ENCODE peak calls at places on chromosome X, in eight cellular contexts. One of them, this sample, is unnamed.

GRCh38 chrX:40095588-40096394 is 2.0 kb downstream of the BCOR start:
- DNase-seq in HL-60: no peak
- DNase-seq in tibial artery: no peak
- DNase-seq in fibroblast of pulmonary artery: no peak
- DNase-seq in cardiac muscle cell: no peak
- DNase-seq in dorsolateral prefrontal cortex: no peak
- DNase-seq in tibial nerve: no peak
- DNase-seq in left lung: peak
- DNase-seq in this sample: no peak

GRCh38 chrX:142068365-142068764 is 136.7 kb downstream of the MAGEC2 start:
- DNase-seq in tibial nerve: no peak
- DNase-seq in HL-60: no peak
- DNase-seq in fibroblast of pulmonary artery: no peak
- DNase-seq in dorsolateral prefrontal cortex: no peak
- DNase-seq in cardiac muscle cell: no peak
- DNase-seq in left lung: no peak
- DNase-seq in tibial artery: no peak
- DNase-seq in this sample: no peak

GRCh38 chrX:39479856-39480255 is 617.9 kb downstream of the BCOR start:
- DNase-seq in left lung: no peak
- DNase-seq in cardiac muscle cell: no peak
- DNase-seq in HL-60: no peak
- DNase-seq in tibial artery: no peak
- DNase-seq in tibial nerve: no peak
- DNase-seq in fibroblast of pulmonary artery: no peak
- DNase-seq in dorsolateral prefrontal cortex: no peak
- DNase-seq in this sample: no peak

GRCh38 chrX:39418936-39419659 is 617.8 kb downstream of the MID1IP1 start:
- DNase-seq in cardiac muscle cell: peak
- DNase-seq in tibial nerve: no peak
- DNase-seq in HL-60: no peak
- DNase-seq in tibial artery: no peak
- DNase-seq in left lung: no peak
- DNase-seq in dorsolateral prefrontal cortex: no peak
- DNase-seq in fibroblast of pulmonary artery: no peak
- DNase-seq in this sample: peak

GRCh38 chrX:151896734-151897474 is 15.8 kb upstream of the MAGEA4 start:
- DNase-seq in HL-60: no peak
- DNase-seq in tibial artery: no peak
- DNase-seq in tibial nerve: no peak
- DNase-seq in left lung: no peak
- DNase-seq in fibroblast of pulmonary artery: peak
- DNase-seq in dorsolateral prefrontal cortex: no peak
- DNase-seq in cardiac muscle cell: no peak
- DNase-seq in this sample: no peak

GRCh38 chrX:116873678-116874077 is 410.9 kb upstream of the CT83 start:
- DNase-seq in fibroblast of pulmonary artery: peak
- DNase-seq in tibial artery: no peak
- DNase-seq in dorsolateral prefrontal cortex: no peak
- DNase-seq in cardiac muscle cell: no peak
- DNase-seq in HL-60: no peak
- DNase-seq in left lung: no peak
- DNase-seq in tibial nerve: no peak
- DNase-seq in this sample: no peak

GRCh38 chrX:110678591-110678990 is 117.0 kb downstream of the CHRDL1 start:
- DNase-seq in cardiac muscle cell: peak
- DNase-seq in tibial nerve: no peak
- DNase-seq in left lung: no peak
- DNase-seq in HL-60: no peak
- DNase-seq in tibial artery: no peak
- DNase-seq in fibroblast of pulmonary artery: no peak
- DNase-seq in dorsolateral prefrontal cortex: no peak
- DNase-seq in this sample: no peak

GRCh38 chrX:105837227-105837626 is 14.9 kb downstream of the NRK start:
- DNase-seq in cardiac muscle cell: peak
- DNase-seq in tibial artery: peak
- DNase-seq in fibroblast of pulmonary artery: peak
- DNase-seq in dorsolateral prefrontal cortex: no peak
- DNase-seq in left lung: no peak
- DNase-seq in tibial nerve: peak
- DNase-seq in HL-60: no peak
- DNase-seq in this sample: peak

GRCh38 chrX:34848281-34848680 is 94.3 kb upstream of the FAM47B start:
- DNase-seq in HL-60: no peak
- DNase-seq in cardiac muscle cell: no peak
- DNase-seq in tibial nerve: no peak
- DNase-seq in fibroblast of pulmonary artery: peak
- DNase-seq in left lung: no peak
- DNase-seq in dorsolateral prefrontal cortex: no peak
- DNase-seq in tibial artery: no peak
- DNase-seq in this sample: no peak

GRCh38 chrX:10231461-10231860 is 74.7 kb downstream of the CLCN4 start:
- DNase-seq in dorsolateral prefrontal cortex: no peak
- DNase-seq in fibroblast of pulmonary artery: no peak
- DNase-seq in tibial nerve: no peak
- DNase-seq in left lung: no peak
- DNase-seq in cardiac muscle cell: no peak
- DNase-seq in tibial artery: no peak
- DNase-seq in HL-60: no peak
- DNase-seq in this sample: no peak
- H3K4me3 ChIP-seq in dorsolateral prefrontal cortex: no peak
- H3K4me3 ChIP-seq in fibroblast of pulmonary artery: no peak
- H3K4me3 ChIP-seq in tibial nerve: no peak
- H3K4me3 ChIP-seq in left lung: no peak
- H3K4me3 ChIP-seq in cardiac muscle cell: no peak
- H3K4me3 ChIP-seq in tibial artery: no peak
- H3K4me3 ChIP-seq in HL-60: no peak
- H3K4me3 ChIP-seq in this sample: no peak

GRCh38 chrX:21839334-21840198 is at the start of gene MBTPS2:
- DNase-seq in cardiac muscle cell: peak
- DNase-seq in left lung: peak
- DNase-seq in HL-60: peak
- DNase-seq in fibroblast of pulmonary artery: peak
- DNase-seq in dorsolateral prefrontal cortex: peak
- DNase-seq in tibial nerve: peak
- DNase-seq in tibial artery: peak
- DNase-seq in this sample: peak
- TF ChIP-seq CTCF in cardiac muscle cell: no peak
- TF ChIP-seq CTCF in left lung: no peak
- TF ChIP-seq CTCF in HL-60: no peak
- TF ChIP-seq CTCF in fibroblast of pulmonary artery: peak
- TF ChIP-seq CTCF in dorsolateral prefrontal cortex: peak
- TF ChIP-seq CTCF in tibial nerve: no peak
- TF ChIP-seq CTCF in tibial artery: no peak
- TF ChIP-seq CTCF in this sample: no peak

GRCh38 chrX:2889045-2889605 is 40.0 kb downstream of the ARSD start:
- DNase-seq in tibial nerve: no peak
- DNase-seq in cardiac muscle cell: no peak
- DNase-seq in tibial artery: no peak
- DNase-seq in HL-60: no peak
- DNase-seq in left lung: no peak
- DNase-seq in dorsolateral prefrontal cortex: no peak
- DNase-seq in fibroblast of pulmonary artery: no peak
- DNase-seq in this sample: no peak
- H3K4me3 ChIP-seq in tibial nerve: peak
- H3K4me3 ChIP-seq in cardiac muscle cell: no peak
- H3K4me3 ChIP-seq in tibial artery: peak
- H3K4me3 ChIP-seq in HL-60: no peak
- H3K4me3 ChIP-seq in left lung: peak
- H3K4me3 ChIP-seq in dorsolateral prefrontal cortex: peak
- H3K4me3 ChIP-seq in fibroblast of pulmonary artery: peak
- H3K4me3 ChIP-seq in this sample: peak

GRCh38 chrX:67296395-67296794 is 247.4 kb upstream of the AR start:
- DNase-seq in cardiac muscle cell: no peak
- DNase-seq in fibroblast of pulmonary artery: no peak
- DNase-seq in tibial nerve: no peak
- DNase-seq in left lung: no peak
- DNase-seq in dorsolateral prefrontal cortex: no peak
- DNase-seq in HL-60: no peak
- DNase-seq in tibial artery: no peak
- DNase-seq in this sample: no peak
- TF ChIP-seq CTCF in cardiac muscle cell: no peak
- TF ChIP-seq CTCF in fibroblast of pulmonary artery: no peak
- TF ChIP-seq CTCF in tibial nerve: no peak
- TF ChIP-seq CTCF in left lung: no peak
- TF ChIP-seq CTCF in dorsolateral prefrontal cortex: no peak
- TF ChIP-seq CTCF in HL-60: no peak
- TF ChIP-seq CTCF in tibial artery: no peak
- TF ChIP-seq CTCF in this sample: no peak

DNA sequence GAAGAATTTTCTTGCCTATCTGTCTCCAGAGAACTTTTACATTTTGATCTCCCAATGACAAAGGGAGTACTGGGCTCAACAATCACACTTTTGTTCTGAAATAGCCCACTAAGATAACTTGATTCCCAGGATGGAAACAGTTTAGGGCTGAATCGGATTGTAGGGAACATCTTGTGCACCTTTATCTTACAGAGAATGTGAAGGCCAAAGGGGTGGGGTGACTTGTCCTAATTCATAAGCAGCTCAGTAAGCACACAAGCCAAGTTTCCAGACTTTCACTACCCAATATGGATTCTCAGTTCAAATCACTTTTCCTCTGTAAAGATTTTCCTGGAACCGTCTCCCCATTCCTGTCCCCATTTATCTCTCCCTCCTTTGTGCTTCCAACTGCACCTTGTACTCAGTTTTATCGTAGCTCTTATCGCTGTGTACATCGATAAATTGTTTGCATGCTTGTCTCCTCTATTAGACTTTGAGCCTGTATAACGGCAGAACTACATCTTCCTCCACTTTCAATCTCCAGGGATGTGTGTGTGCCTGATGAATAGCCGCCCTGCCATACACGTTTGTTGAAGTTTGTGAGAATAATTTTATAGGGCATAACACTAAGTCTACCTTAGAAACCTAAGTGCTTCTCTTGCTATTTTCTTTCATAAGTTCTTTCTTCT is 77.4 kb downstream of the MBNL3 start:
- DNase-seq in HL-60: no peak
- DNase-seq in dorsolateral prefrontal cortex: no peak
- DNase-seq in fibroblast of pulmonary artery: no peak
- DNase-seq in cardiac muscle cell: no peak
- DNase-seq in tibial artery: no peak
- DNase-seq in left lung: no peak
- DNase-seq in tibial nerve: no peak
- DNase-seq in this sample: no peak
- H3K4me3 ChIP-seq in HL-60: no peak
- H3K4me3 ChIP-seq in dorsolateral prefrontal cortex: no peak
- H3K4me3 ChIP-seq in fibroblast of pulmonary artery: no peak
- H3K4me3 ChIP-seq in cardiac muscle cell: no peak
- H3K4me3 ChIP-seq in tibial artery: no peak
- H3K4me3 ChIP-seq in left lung: no peak
- H3K4me3 ChIP-seq in tibial nerve: no peak
- H3K4me3 ChIP-seq in this sample: no peak

GRCh38 chrX:44178271-44178670 is 165.2 kb downstream of the EFHC2 start:
- DNase-seq in tibial artery: no peak
- DNase-seq in HL-60: peak
- DNase-seq in cardiac muscle cell: no peak
- DNase-seq in fibroblast of pulmonary artery: no peak
- DNase-seq in dorsolateral prefrontal cortex: no peak
- DNase-seq in tibial nerve: no peak
- DNase-seq in left lung: no peak
- DNase-seq in this sample: no peak

DNA sequence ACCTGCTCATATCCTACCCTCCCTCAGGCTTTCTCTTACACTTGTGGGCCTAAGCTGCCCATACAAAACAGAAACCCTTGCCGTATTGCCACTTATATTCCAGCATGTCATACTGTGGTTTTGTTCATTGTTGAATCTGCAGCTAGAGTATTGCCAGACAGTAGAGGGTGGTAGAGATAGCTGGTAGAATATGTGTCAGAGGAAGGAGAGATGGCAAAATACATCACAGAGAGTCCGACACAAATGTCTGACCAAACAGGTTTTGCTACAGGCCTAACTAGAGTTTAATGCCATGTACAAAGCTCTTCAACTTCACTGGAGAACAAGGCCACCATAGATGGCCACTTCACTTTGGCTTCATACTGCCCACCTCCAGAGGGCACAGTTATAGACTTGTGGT is 160.1 kb downstream of the EFHC2 start:
- DNase-seq in fibroblast of pulmonary artery: no peak
- DNase-seq in tibial artery: no peak
- DNase-seq in dorsolateral prefrontal cortex: no peak
- DNase-seq in left lung: no peak
- DNase-seq in tibial nerve: no peak
- DNase-seq in HL-60: no peak
- DNase-seq in cardiac muscle cell: no peak
- DNase-seq in this sample: no peak
- TF ChIP-seq CTCF in fibroblast of pulmonary artery: no peak
- TF ChIP-seq CTCF in tibial artery: no peak
- TF ChIP-seq CTCF in dorsolateral prefrontal cortex: no peak
- TF ChIP-seq CTCF in left lung: no peak
- TF ChIP-seq CTCF in tibial nerve: no peak
- TF ChIP-seq CTCF in HL-60: no peak
- TF ChIP-seq CTCF in cardiac muscle cell: no peak
- TF ChIP-seq CTCF in this sample: no peak

GRCh38 chrX:136878423-136878822 is 2.1 kb downstream of the RBMX start:
- DNase-seq in HL-60: no peak
- DNase-seq in dorsolateral prefrontal cortex: no peak
- DNase-seq in left lung: no peak
- DNase-seq in fibroblast of pulmonary artery: no peak
- DNase-seq in tibial artery: no peak
- DNase-seq in tibial nerve: no peak
- DNase-seq in cardiac muscle cell: no peak
- DNase-seq in this sample: no peak
- H3K4me3 ChIP-seq in HL-60: peak
- H3K4me3 ChIP-seq in dorsolateral prefrontal cortex: peak
- H3K4me3 ChIP-seq in left lung: no peak
- H3K4me3 ChIP-seq in fibroblast of pulmonary artery: peak
- H3K4me3 ChIP-seq in tibial artery: peak
- H3K4me3 ChIP-seq in tibial nerve: peak
- H3K4me3 ChIP-seq in cardiac muscle cell: peak
- H3K4me3 ChIP-seq in this sample: no peak

DNA sequence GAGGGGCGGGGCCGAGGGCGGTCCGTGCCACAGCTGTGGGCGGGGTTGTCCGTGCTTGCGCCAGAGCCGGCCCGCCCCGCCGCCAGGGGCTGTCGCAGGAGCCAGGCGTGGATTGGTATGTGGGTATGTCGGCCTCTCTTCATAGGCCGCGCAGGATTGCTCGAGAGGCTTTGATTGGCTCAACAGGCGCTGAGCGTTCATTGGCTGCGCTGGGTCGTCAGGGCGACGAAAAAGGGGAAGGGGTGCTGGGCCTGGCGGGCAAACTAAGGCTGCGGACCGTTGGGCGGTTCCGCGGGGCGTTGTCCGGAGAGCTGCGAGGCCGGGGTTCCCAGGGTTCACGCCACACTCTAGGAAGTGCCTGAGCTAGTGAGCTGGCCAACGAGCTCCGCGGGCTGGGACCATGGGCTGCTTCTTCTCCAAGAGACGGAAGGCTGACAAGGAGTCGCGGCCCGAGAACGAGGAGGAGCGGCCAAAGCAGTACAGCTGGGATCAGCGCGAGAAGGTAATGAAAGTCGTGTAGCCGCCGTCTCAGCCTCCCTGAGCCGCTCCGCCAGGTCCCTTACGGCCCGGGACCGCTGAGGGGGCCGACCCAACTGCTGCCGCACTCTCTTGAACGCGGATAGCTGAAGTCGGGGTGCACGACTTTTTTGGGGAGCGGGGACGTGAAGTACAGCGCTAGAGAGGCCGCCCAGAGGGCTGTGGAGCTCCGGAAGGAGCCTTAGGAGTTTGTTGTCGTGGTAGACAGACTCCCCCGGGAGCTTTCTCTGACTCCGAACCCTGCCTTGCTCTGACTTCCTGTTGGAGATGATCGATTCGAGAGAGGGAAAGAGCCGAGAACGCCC is at the start of gene RP2:
- DNase-seq in dorsolateral prefrontal cortex: peak
- DNase-seq in cardiac muscle cell: peak
- DNase-seq in tibial artery: peak
- DNase-seq in fibroblast of pulmonary artery: peak
- DNase-seq in left lung: peak
- DNase-seq in HL-60: peak
- DNase-seq in tibial nerve: peak
- DNase-seq in this sample: peak
- TF ChIP-seq CTCF in dorsolateral prefrontal cortex: no peak
- TF ChIP-seq CTCF in cardiac muscle cell: no peak
- TF ChIP-seq CTCF in tibial artery: peak
- TF ChIP-seq CTCF in fibroblast of pulmonary artery: no peak
- TF ChIP-seq CTCF in left lung: no peak
- TF ChIP-seq CTCF in HL-60: no peak
- TF ChIP-seq CTCF in tibial nerve: no peak
- TF ChIP-seq CTCF in this sample: no peak